ENCODE peak calls at places on chromosomes 6 and 20, in eight cellular contexts. One of them, this sample, is unnamed.

GRCh38 chr6:54262956-54263355 is 45.3 kb upstream of the TINAG start:
- DNase-seq in GM23338: no peak
- DNase-seq in neural progenitor cell: no peak
- DNase-seq in DND-41: no peak
- DNase-seq in HCT116: no peak
- DNase-seq in fibroblast of lung: no peak
- DNase-seq in mammary epithelial cell: no peak
- DNase-seq in mesenchymal stem cell: no peak
- DNase-seq in this sample: no peak

GRCh38 chr20:34495928-34496327 is 20.3 kb upstream of the DYNLRB1 start:
- DNase-seq in mammary epithelial cell: no peak
- DNase-seq in DND-41: no peak
- DNase-seq in mesenchymal stem cell: no peak
- DNase-seq in fibroblast of lung: no peak
- DNase-seq in HCT116: no peak
- DNase-seq in neural progenitor cell: no peak
- DNase-seq in GM23338: no peak
- DNase-seq in this sample: no peak

GRCh38 chr20:56829788-56830385 is 200.8 kb downstream of the TFAP2C start:
- DNase-seq in mammary epithelial cell: no peak
- DNase-seq in GM23338: peak
- DNase-seq in fibroblast of lung: no peak
- DNase-seq in HCT116: no peak
- DNase-seq in mesenchymal stem cell: no peak
- DNase-seq in DND-41: no peak
- DNase-seq in neural progenitor cell: no peak
- DNase-seq in this sample: no peak

GRCh38 chr20:35601021-35601973 is 14.3 kb upstream of the SPAG4 start:
- DNase-seq in HCT116: no peak
- DNase-seq in mesenchymal stem cell: peak
- DNase-seq in DND-41: no peak
- DNase-seq in mammary epithelial cell: peak
- DNase-seq in GM23338: peak
- DNase-seq in neural progenitor cell: peak
- DNase-seq in fibroblast of lung: peak
- DNase-seq in this sample: no peak

GRCh38 chr6:162554531-162554930 is 173.0 kb downstream of the PRKN start:
- DNase-seq in GM23338: no peak
- DNase-seq in fibroblast of lung: no peak
- DNase-seq in mesenchymal stem cell: no peak
- DNase-seq in mammary epithelial cell: no peak
- DNase-seq in neural progenitor cell: no peak
- DNase-seq in HCT116: no peak
- DNase-seq in DND-41: no peak
- DNase-seq in this sample: no peak

GRCh38 chr6:119205911-119206617 is 127.6 kb upstream of the FAM184A start:
- DNase-seq in GM23338: no peak
- DNase-seq in mammary epithelial cell: no peak
- DNase-seq in neural progenitor cell: no peak
- DNase-seq in fibroblast of lung: no peak
- DNase-seq in mesenchymal stem cell: no peak
- DNase-seq in HCT116: no peak
- DNase-seq in DND-41: no peak
- DNase-seq in this sample: no peak

GRCh38 chr6:41966961-41967311 is 25.3 kb upstream of the CCND3 start:
- DNase-seq in DND-41: no peak
- DNase-seq in mammary epithelial cell: peak
- DNase-seq in neural progenitor cell: peak
- DNase-seq in HCT116: peak
- DNase-seq in GM23338: peak
- DNase-seq in mesenchymal stem cell: peak
- DNase-seq in fibroblast of lung: peak
- DNase-seq in this sample: peak

GRCh38 chr6:21598662-21599061 is 5.1 kb downstream of the SOX4 start:
- DNase-seq in neural progenitor cell: no peak
- DNase-seq in fibroblast of lung: peak
- DNase-seq in mammary epithelial cell: peak
- DNase-seq in GM23338: peak
- DNase-seq in DND-41: no peak
- DNase-seq in mesenchymal stem cell: no peak
- DNase-seq in HCT116: no peak
- DNase-seq in this sample: no peak

GRCh38 chr6:72140795-72141194 is 254.4 kb downstream of the RIMS1 start:
- DNase-seq in neural progenitor cell: no peak
- DNase-seq in HCT116: no peak
- DNase-seq in fibroblast of lung: no peak
- DNase-seq in DND-41: no peak
- DNase-seq in mesenchymal stem cell: no peak
- DNase-seq in GM23338: peak
- DNase-seq in mammary epithelial cell: peak
- DNase-seq in this sample: no peak

GRCh38 chr20:57389695-57390603 is 1.2 kb upstream of the RBM38 start:
- DNase-seq in DND-41: no peak
- DNase-seq in HCT116: no peak
- DNase-seq in neural progenitor cell: peak
- DNase-seq in GM23338: peak
- DNase-seq in mammary epithelial cell: no peak
- DNase-seq in mesenchymal stem cell: no peak
- DNase-seq in fibroblast of lung: no peak
- DNase-seq in this sample: no peak

DNA sequence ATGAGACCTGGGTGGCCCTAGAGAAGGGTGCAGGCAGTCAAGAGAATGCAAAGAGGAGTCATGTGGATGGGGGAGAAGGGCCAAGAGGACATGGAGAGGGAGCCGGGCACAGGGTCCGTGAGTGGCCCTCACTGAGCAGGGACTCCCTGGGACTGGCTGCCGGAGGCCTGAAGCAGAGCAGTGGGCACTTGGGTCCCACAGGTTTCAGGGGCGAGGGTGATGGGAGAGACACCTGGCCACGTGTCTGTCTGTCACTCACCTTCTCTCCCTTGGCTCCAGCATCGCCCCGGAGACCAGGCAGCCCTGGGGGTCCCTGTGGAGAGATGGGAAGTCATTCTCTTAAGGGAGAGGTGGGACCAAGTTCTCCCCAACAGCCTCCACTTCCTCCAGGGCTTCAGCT is 25.5 kb downstream of the COL11A2 start:
- DNase-seq in GM23338: no peak
- DNase-seq in HCT116: no peak
- DNase-seq in DND-41: no peak
- DNase-seq in mammary epithelial cell: no peak
- DNase-seq in neural progenitor cell: no peak
- DNase-seq in fibroblast of lung: no peak
- DNase-seq in mesenchymal stem cell: no peak
- DNase-seq in this sample: no peak
- H2AFZ ChIP-seq in GM23338: no peak
- H2AFZ ChIP-seq in HCT116: no peak
- H2AFZ ChIP-seq in DND-41: no peak
- H2AFZ ChIP-seq in mammary epithelial cell: no peak
- H2AFZ ChIP-seq in neural progenitor cell: no peak
- H2AFZ ChIP-seq in fibroblast of lung: no peak
- H2AFZ ChIP-seq in mesenchymal stem cell: no peak
- H2AFZ ChIP-seq in this sample: no peak

DNA sequence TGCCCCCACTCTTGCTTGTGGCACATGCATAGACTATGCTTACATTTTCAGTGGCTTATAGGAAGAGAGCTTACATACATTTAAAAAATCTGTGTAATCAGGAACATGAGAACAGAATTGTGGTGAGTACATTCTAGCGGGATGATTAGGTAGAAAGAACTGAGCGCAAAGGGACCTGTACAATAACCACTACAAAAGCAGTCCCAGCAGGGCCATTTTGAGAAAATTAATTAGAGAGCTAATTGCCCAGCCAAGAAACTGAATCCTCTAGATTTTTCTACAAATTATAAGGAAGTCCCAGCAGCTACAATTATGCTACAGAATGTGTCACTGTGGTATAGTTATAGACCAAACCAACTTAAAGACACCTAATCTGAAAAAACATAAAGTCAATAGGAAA is 105.6 kb upstream of the TNFAIP3 start:
- DNase-seq in fibroblast of lung: no peak
- DNase-seq in mesenchymal stem cell: no peak
- DNase-seq in mammary epithelial cell: no peak
- DNase-seq in neural progenitor cell: no peak
- DNase-seq in HCT116: no peak
- DNase-seq in DND-41: no peak
- DNase-seq in GM23338: no peak
- DNase-seq in this sample: no peak
- H3K4me3 ChIP-seq in fibroblast of lung: no peak
- H3K4me3 ChIP-seq in mesenchymal stem cell: no peak
- H3K4me3 ChIP-seq in mammary epithelial cell: no peak
- H3K4me3 ChIP-seq in neural progenitor cell: no peak
- H3K4me3 ChIP-seq in HCT116: no peak
- H3K4me3 ChIP-seq in DND-41: no peak
- H3K4me3 ChIP-seq in GM23338: no peak
- H3K4me3 ChIP-seq in this sample: no peak

DNA sequence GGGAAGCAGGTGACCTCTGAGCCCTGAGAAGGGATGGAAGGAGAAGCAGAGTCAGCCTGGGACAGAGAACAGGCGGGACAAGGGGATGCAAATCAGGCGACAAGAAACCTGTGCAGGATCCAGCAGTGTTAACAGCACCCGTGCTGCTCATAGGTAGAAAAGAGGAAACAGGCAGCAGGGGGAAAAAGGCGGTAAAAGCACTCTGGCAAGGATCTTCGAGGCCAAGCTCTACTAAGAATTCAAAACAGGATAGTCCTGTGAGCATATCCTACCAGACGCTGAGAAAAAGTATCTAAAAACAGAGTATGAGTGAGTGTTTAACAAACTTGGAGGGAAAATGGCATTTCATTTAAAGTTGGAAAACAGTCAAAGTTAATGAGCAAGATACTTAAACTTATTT is 16.7 kb downstream of the C6orf118 start:
- DNase-seq in GM23338: no peak
- DNase-seq in DND-41: no peak
- DNase-seq in mammary epithelial cell: no peak
- DNase-seq in mesenchymal stem cell: no peak
- DNase-seq in fibroblast of lung: no peak
- DNase-seq in neural progenitor cell: no peak
- DNase-seq in HCT116: no peak
- DNase-seq in this sample: no peak
- H2AFZ ChIP-seq in GM23338: no peak
- H2AFZ ChIP-seq in DND-41: no peak
- H2AFZ ChIP-seq in mammary epithelial cell: no peak
- H2AFZ ChIP-seq in mesenchymal stem cell: no peak
- H2AFZ ChIP-seq in fibroblast of lung: no peak
- H2AFZ ChIP-seq in neural progenitor cell: no peak
- H2AFZ ChIP-seq in HCT116: no peak
- H2AFZ ChIP-seq in this sample: no peak

DNA sequence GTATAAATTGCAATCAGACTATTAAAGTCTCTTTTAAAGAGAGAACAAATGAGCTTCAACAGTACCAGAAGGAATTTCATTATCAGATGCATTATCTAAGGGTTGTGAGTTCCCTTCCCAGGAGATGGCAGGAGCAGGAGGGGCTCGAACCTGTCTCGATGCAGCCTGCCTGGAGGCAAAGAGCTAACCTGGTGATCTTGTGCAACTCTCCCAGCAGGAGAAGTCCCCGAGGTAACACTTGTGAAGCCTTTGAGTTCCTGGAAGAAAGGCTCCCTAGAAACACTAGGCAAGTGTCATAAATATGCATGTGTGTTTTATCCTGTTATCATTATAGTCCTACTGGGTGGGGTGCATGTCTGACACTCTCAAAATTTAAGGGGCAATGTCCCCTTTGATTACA is 232.2 kb upstream of the ARID1B start:
- DNase-seq in GM23338: no peak
- DNase-seq in neural progenitor cell: no peak
- DNase-seq in mesenchymal stem cell: no peak
- DNase-seq in HCT116: no peak
- DNase-seq in mammary epithelial cell: no peak
- DNase-seq in fibroblast of lung: no peak
- DNase-seq in DND-41: no peak
- DNase-seq in this sample: no peak
- H3K4me3 ChIP-seq in GM23338: no peak
- H3K4me3 ChIP-seq in neural progenitor cell: no peak
- H3K4me3 ChIP-seq in mesenchymal stem cell: no peak
- H3K4me3 ChIP-seq in HCT116: no peak
- H3K4me3 ChIP-seq in mammary epithelial cell: no peak
- H3K4me3 ChIP-seq in fibroblast of lung: no peak
- H3K4me3 ChIP-seq in DND-41: no peak
- H3K4me3 ChIP-seq in this sample: no peak

GRCh38 chr6:11491998-11492397 is 45.6 kb upstream of the TMEM170B start:
- DNase-seq in DND-41: no peak
- DNase-seq in HCT116: no peak
- DNase-seq in GM23338: no peak
- DNase-seq in neural progenitor cell: no peak
- DNase-seq in fibroblast of lung: no peak
- DNase-seq in mammary epithelial cell: no peak
- DNase-seq in mesenchymal stem cell: peak
- DNase-seq in this sample: no peak
- H2AFZ ChIP-seq in DND-41: no peak
- H2AFZ ChIP-seq in HCT116: no peak
- H2AFZ ChIP-seq in GM23338: no peak
- H2AFZ ChIP-seq in neural progenitor cell: no peak
- H2AFZ ChIP-seq in fibroblast of lung: no peak
- H2AFZ ChIP-seq in mammary epithelial cell: no peak
- H2AFZ ChIP-seq in mesenchymal stem cell: no peak
- H2AFZ ChIP-seq in this sample: no peak

GRCh38 chr6:7910298-7910653 is 312 bp downstream of the TXNDC5 start:
- DNase-seq in mammary epithelial cell: no peak
- DNase-seq in neural progenitor cell: no peak
- DNase-seq in GM23338: peak
- DNase-seq in DND-41: no peak
- DNase-seq in HCT116: no peak
- DNase-seq in fibroblast of lung: no peak
- DNase-seq in mesenchymal stem cell: no peak
- DNase-seq in this sample: no peak
- H3K4me3 ChIP-seq in mammary epithelial cell: peak
- H3K4me3 ChIP-seq in neural progenitor cell: peak
- H3K4me3 ChIP-seq in GM23338: peak
- H3K4me3 ChIP-seq in DND-41: peak
- H3K4me3 ChIP-seq in HCT116: peak
- H3K4me3 ChIP-seq in fibroblast of lung: peak
- H3K4me3 ChIP-seq in mesenchymal stem cell: peak
- H3K4me3 ChIP-seq in this sample: peak

DNA sequence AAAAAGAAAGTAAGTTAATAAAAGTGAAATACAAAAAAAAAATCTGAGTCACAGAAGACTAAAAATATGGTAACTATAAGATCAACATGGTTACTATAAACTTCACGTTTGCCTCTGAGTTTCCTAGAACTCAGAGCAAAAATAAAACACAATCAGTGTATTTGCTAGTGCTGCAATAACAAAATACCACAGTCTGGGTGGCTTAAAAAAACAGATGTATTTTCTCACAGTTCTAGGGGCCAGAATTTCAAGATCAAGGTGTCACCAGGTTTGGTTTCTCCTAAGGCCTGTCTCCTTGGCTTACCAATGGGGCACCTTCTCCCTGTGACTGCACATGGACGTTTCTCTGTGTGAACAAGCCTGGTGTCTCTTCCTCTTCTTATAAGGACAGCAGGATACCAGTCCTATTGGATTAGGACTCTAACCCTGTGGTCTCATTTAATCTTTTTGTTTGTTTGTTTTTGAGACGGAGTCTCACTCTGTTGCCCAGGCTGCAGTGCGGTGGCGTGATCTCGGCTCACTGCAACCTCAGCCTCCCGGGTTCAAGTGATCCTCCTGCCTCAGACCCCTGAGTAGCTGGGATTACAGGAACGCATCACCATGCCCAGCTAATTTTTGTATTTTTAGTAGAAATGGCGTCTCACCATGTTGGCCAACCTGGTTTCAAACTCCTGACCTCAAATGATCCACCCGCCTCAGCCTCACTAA is 104.9 kb upstream of the LOC128125822 start:
- DNase-seq in mesenchymal stem cell: no peak
- DNase-seq in neural progenitor cell: no peak
- DNase-seq in HCT116: no peak
- DNase-seq in GM23338: no peak
- DNase-seq in fibroblast of lung: no peak
- DNase-seq in mammary epithelial cell: no peak
- DNase-seq in DND-41: no peak
- DNase-seq in this sample: no peak
- H2AFZ ChIP-seq in mesenchymal stem cell: no peak
- H2AFZ ChIP-seq in neural progenitor cell: no peak
- H2AFZ ChIP-seq in HCT116: no peak
- H2AFZ ChIP-seq in GM23338: no peak
- H2AFZ ChIP-seq in fibroblast of lung: no peak
- H2AFZ ChIP-seq in mammary epithelial cell: no peak
- H2AFZ ChIP-seq in DND-41: no peak
- H2AFZ ChIP-seq in this sample: no peak

This sample was measured in PC-9.